ENCODE peak calls at places on chromosomes 13 and 19, in four cellular contexts. Y, Q, F and W are unnamed samples.

GRCh38 chr19:34692541-34692940 is 15.1 kb downstream of the ZNF302 start:
- DNase-seq in Y (no peak), Q (no peak), F (no peak), W (no peak)

GRCh38 chr19:35350591-35350990 is 2.9 kb downstream of the FFAR1 start:
- DNase-seq in F (no peak), Q (no peak), Y (peak; percentile 26), W (no peak)

GRCh38 chr19:31340059-31341025 is 8.9 kb downstream of the TSHZ3 start:
- DNase-seq in Y (no peak), F (peak; percentile 76), Q (peak; percentile 34), W (peak; percentile 59)

GRCh38 chr13:34412817-34413365 is 529.2 kb upstream of the NBEA start:
- DNase-seq in F (peak; percentile 65), Q (no peak), Y (no peak), W (no peak)

GRCh38 chr19:47444388-47444821 is 25.1 kb upstream of the MEIS3 start:
- DNase-seq in F (no peak), Y (no peak), Q (no peak), W (no peak)

GRCh38 chr19:32396046-32396652 is 9.4 kb upstream of the DPY19L3 start:
- DNase-seq in Y (no peak), F (no peak), Q (no peak), W (no peak)

GRCh38 chr13:40777166-40777956 is 6.4 kb upstream of the MRPS31 start:
- DNase-seq in Y (no peak), F (peak; percentile 56), Q (no peak), W (no peak)

GRCh38 chr13:95275322-95276118 is 25.7 kb downstream of the ABCC4 start:
- DNase-seq in Y (no peak), F (no peak), Q (no peak), W (no peak)

GRCh38 chr19:15577184-15577771 is 37.7 kb upstream of the CYP4F8 start:
- DNase-seq in Q (no peak), Y (no peak), F (no peak), W (no peak)

GRCh38 chr19:37045140-37045539 is 33.1 kb upstream of the ZNF420 start:
- DNase-seq in Q (no peak), Y (no peak), F (no peak), W (no peak)

GRCh38 chr13:26651234-26651633 is 93.8 kb downstream of the WASF3 start:
- DNase-seq in Q (no peak), F (no peak), Y (no peak), W (no peak)

GRCh38 chr19:54207908-54208783 is 7.5 kb downstream of the RPS9 start:
- DNase-seq in Q (no peak), Y (peak; percentile 76), F (peak; percentile 62), W (no peak)

GRCh38 chr13:36706755-36707154 is 32.9 kb downstream of the SERTM1 start:
- DNase-seq in Q (peak; percentile 82), Y (no peak), F (no peak), W (peak; percentile 25)

GRCh38 chr13:110525328-110526319 is 35.9 kb downstream of the RAB20 start:
- DNase-seq in F (no peak), Q (no peak), Y (no peak), W (no peak)

GRCh38 chr19:2589441-2589840 is 113.1 kb downstream of the GNG7 start:
- DNase-seq in F (no peak), Q (no peak), Y (no peak), W (no peak)

GRCh38 chr13:85652536-85652935 is 146.7 kb downstream of the SLITRK6 start:
- DNase-seq in Y (no peak), Q (no peak), F (no peak), W (no peak)

GRCh38 chr19:40802300-40803169 is 3.5 kb downstream of the EGLN2 start:
- DNase-seq in Q (no peak), F (no peak), Y (peak; percentile 29), W (no peak)

GRCh38 chr19:49150106-49150943 is 4.9 kb downstream of the HRC start:
- DNase-seq in F (peak; percentile 85), Q (no peak), Y (peak; percentile 88), W (peak; percentile 13)

GRCh38 chr19:34181111-34181864 is 9.0 kb downstream of the LSM14A start:
- DNase-seq in F (no peak), Q (no peak), Y (no peak), W (no peak)

GRCh38 chr13:94764576-94765321 is 52.4 kb upstream of the SOX21 start:
- DNase-seq in Q (no peak), F (peak; percentile 7), Y (no peak), W (no peak)

GRCh38 chr19:17633700-17634099 is 54.5 kb downstream of the UNC13A start:
- DNase-seq in Y (no peak), Q (no peak), F (no peak), W (no peak)

GRCh38 chr19:33878912-33879810 is 82.5 kb downstream of the KCTD15 start:
- DNase-seq in F (no peak), Q (no peak), Y (no peak), W (no peak)

GRCh38 chr19:45876411-45877197 is 9.3 kb downstream of the IRF2BP1 start:
- DNase-seq in F (peak; percentile 48), Q (no peak), Y (peak; percentile 78), W (no peak)

GRCh38 chr13:99988469-99989375 is 7.1 kb downstream of the ZIC2 start:
- DNase-seq in Q (no peak), Y (no peak), F (no peak), W (no peak)

GRCh38 chr13:85521586-85521985 is 277.6 kb downstream of the SLITRK6 start:
- DNase-seq in Y (no peak), Q (no peak), F (no peak), W (no peak)

GRCh38 chr19:20912973-20913372 is 10.1 kb upstream of the ZNF85 start:
- DNase-seq in Y (no peak), F (no peak), Q (no peak), W (no peak)

GRCh38 chr19:28940751-28941500 is 272.0 kb downstream of the UQCRFS1 start:
- DNase-seq in Y (no peak), F (no peak), Q (peak; percentile 50), W (peak; percentile 66)

GRCh38 chr19:48670699-48671455 is 1.9 kb downstream of the NTN5 start:
- DNase-seq in Y (no peak), Q (no peak), F (no peak), W (no peak)

GRCh38 chr19:18488838-18489626 is 32.8 kb downstream of the ELL start:
- DNase-seq in Q (no peak), Y (peak; percentile 80), F (no peak), W (no peak)

GRCh38 chr19:17370026-17370587 is 7.0 kb downstream of the PLVAP start:
- DNase-seq in Y (no peak), Q (no peak), F (no peak), W (no peak)

GRCh38 chr19:45798995-45799517 is 6.4 kb upstream of the DMWD start:
- DNase-seq in Q (peak; percentile 54), Y (no peak), F (peak; percentile 84), W (peak; percentile 57)

GRCh38 chr13:41694902-41695301 is 237.6 kb downstream of the RGCC start:
- DNase-seq in Q (peak; percentile 82), Y (peak; percentile 28), F (peak; percentile 91), W (peak; percentile 91)

GRCh38 chr13:111792956-111793355 is 274.0 kb upstream of the SOX1 start:
- DNase-seq in Y (no peak), Q (no peak), F (no peak), W (no peak)

GRCh38 chr13:73717632-73718031 is 416.6 kb downstream of the KLF12 start:
- DNase-seq in Q (no peak), F (peak; percentile 62), Y (no peak), W (no peak)